ENCODE peak calls at places on chromosomes 5 and 9, in four cellular contexts. One of them, this sample, is unnamed.

GRCh38 chr9:76610009-76610352 is 151.0 kb downstream of the GCNT1 start:
- DNase-seq in GM12878: no peak
- DNase-seq in K562: no peak
- DNase-seq in WTC11: no peak
- DNase-seq in this sample: no peak

GRCh38 chr5:140953234-140953633 is 13.0 kb upstream of the PCDHAC2 start:
- DNase-seq in GM12878: no peak
- DNase-seq in WTC11: no peak
- DNase-seq in K562: no peak
- DNase-seq in this sample: no peak

GRCh38 chr9:134325813-134326753 is at the start of gene RXRA:
- DNase-seq in WTC11: peak; percentile 66
- DNase-seq in GM12878: no peak
- DNase-seq in K562: peak; percentile 91
- DNase-seq in this sample: peak; percentile 97

GRCh38 chr9:127437497-127438264 is 13.5 kb downstream of the ZNF79 start:
- DNase-seq in GM12878: no peak
- DNase-seq in K562: no peak
- DNase-seq in WTC11: no peak
- DNase-seq in this sample: no peak

GRCh38 chr9:19155106-19155999 is 28.1 kb upstream of the PLIN2 start:
- DNase-seq in K562: peak; percentile 8
- DNase-seq in WTC11: no peak
- DNase-seq in GM12878: no peak
- DNase-seq in this sample: no peak

GRCh38 chr5:142306077-142306502 is 18.7 kb downstream of the SPRY4 start:
- DNase-seq in WTC11: no peak
- DNase-seq in K562: no peak
- DNase-seq in GM12878: no peak
- DNase-seq in this sample: no peak

GRCh38 chr9:133708770-133709611 is 29.2 kb downstream of the SARDH start:
- DNase-seq in GM12878: peak; percentile 7
- DNase-seq in K562: peak; percentile 34
- DNase-seq in WTC11: peak; percentile 29
- DNase-seq in this sample: no peak

GRCh38 chr5:87190687-87191086 is 77.0 kb upstream of the RASA1 start:
- DNase-seq in WTC11: no peak
- DNase-seq in GM12878: no peak
- DNase-seq in K562: no peak
- DNase-seq in this sample: no peak

GRCh38 chr9:36903541-36904435 is 130.3 kb downstream of the PAX5 start:
- DNase-seq in WTC11: no peak
- DNase-seq in GM12878: peak; percentile 48
- DNase-seq in K562: peak; percentile 62
- DNase-seq in this sample: peak; percentile 51

GRCh38 chr5:153974131-153974812 is 64.4 kb downstream of the FAM114A2 start:
- DNase-seq in WTC11: peak; percentile 20
- DNase-seq in GM12878: no peak
- DNase-seq in K562: peak; percentile 40
- DNase-seq in this sample: peak; percentile 48

GRCh38 chr5:96854067-96854466 is 22.2 kb upstream of the ERAP2 start:
- DNase-seq in WTC11: no peak
- DNase-seq in K562: no peak
- DNase-seq in GM12878: no peak
- DNase-seq in this sample: no peak

GRCh38 chr9:61673664-61674381 is 484.0 kb downstream of the SPATA31A7 start:
- DNase-seq in WTC11: no peak
- DNase-seq in GM12878: no peak
- DNase-seq in K562: no peak
- DNase-seq in this sample: peak; percentile 36

GRCh38 chr5:163306421-163306820 is 131.0 kb upstream of the CCNG1 start:
- DNase-seq in WTC11: no peak
- DNase-seq in GM12878: no peak
- DNase-seq in K562: peak; percentile 10
- DNase-seq in this sample: peak; percentile 16

GRCh38 chr5:95723632-95724369 is 7.3 kb upstream of the RHOBTB3 start:
- DNase-seq in K562: peak; percentile 39
- DNase-seq in GM12878: no peak
- DNase-seq in WTC11: no peak
- DNase-seq in this sample: peak; percentile 75

GRCh38 chr5:38681024-38681805 is 124.8 kb upstream of the LIFR start:
- DNase-seq in GM12878: no peak
- DNase-seq in K562: no peak
- DNase-seq in WTC11: no peak
- DNase-seq in this sample: no peak

GRCh38 chr5:113122053-113122452 is 145.5 kb downstream of the DCP2 start:
- DNase-seq in GM12878: no peak
- DNase-seq in K562: no peak
- DNase-seq in WTC11: no peak
- DNase-seq in this sample: no peak

GRCh38 chr5:122498163-122498562 is 186.1 kb downstream of the SNCAIP start:
- DNase-seq in K562: no peak
- DNase-seq in WTC11: peak; percentile 63
- DNase-seq in GM12878: no peak
- DNase-seq in this sample: peak; percentile 32

GRCh38 chr9:5425006-5425628 is 12.6 kb downstream of the PLGRKT start:
- DNase-seq in K562: peak; percentile 17
- DNase-seq in GM12878: peak; percentile 30
- DNase-seq in WTC11: no peak
- DNase-seq in this sample: peak; percentile 37

GRCh38 chr5:133682496-133682895 is 70.2 kb upstream of the FSTL4 start:
- DNase-seq in K562: no peak
- DNase-seq in WTC11: no peak
- DNase-seq in GM12878: no peak
- DNase-seq in this sample: no peak

GRCh38 chr5:150846651-150847333 is 471 bp downstream of the IRGM start:
- DNase-seq in K562: peak; percentile 61
- DNase-seq in GM12878: peak; percentile 67
- DNase-seq in WTC11: peak; percentile 34
- DNase-seq in this sample: peak; percentile 80

GRCh38 chr9:126508171-126508591 is 105.5 kb upstream of the LMX1B start:
- DNase-seq in K562: no peak
- DNase-seq in GM12878: no peak
- DNase-seq in WTC11: no peak
- DNase-seq in this sample: no peak

GRCh38 chr5:138874241-138874640 is 894 bp downstream of the LRRTM2 start:
- DNase-seq in WTC11: no peak
- DNase-seq in K562: no peak
- DNase-seq in GM12878: no peak
- DNase-seq in this sample: peak; percentile 39

GRCh38 chr9:124238546-124239140 is 19.1 kb upstream of the NEK6 start:
- DNase-seq in K562: no peak
- DNase-seq in GM12878: no peak
- DNase-seq in WTC11: no peak
- DNase-seq in this sample: no peak

GRCh38 chr9:98795970-98796363 is 388 bp downstream of the ANKS6 start:
- DNase-seq in WTC11: peak; percentile 46
- DNase-seq in GM12878: no peak
- DNase-seq in K562: no peak
- DNase-seq in this sample: no peak

GRCh38 chr5:2669913-2670312 is 81.6 kb downstream of the IRX2 start:
- DNase-seq in WTC11: no peak
- DNase-seq in K562: no peak
- DNase-seq in GM12878: no peak
- DNase-seq in this sample: no peak

GRCh38 chr9:34989946-34990635 is 546 bp downstream of the DNAJB5 start:
- DNase-seq in K562: peak; percentile 53
- DNase-seq in WTC11: peak; percentile 87
- DNase-seq in GM12878: no peak
- DNase-seq in this sample: peak; percentile 86

GRCh38 chr5:179185256-179186091 is 125.3 kb downstream of the ZNF354C start:
- DNase-seq in GM12878: no peak
- DNase-seq in WTC11: no peak
- DNase-seq in K562: no peak
- DNase-seq in this sample: no peak

GRCh38 chr9:20419552-20419951 is 202.7 kb downstream of the MLLT3 start:
- DNase-seq in WTC11: no peak
- DNase-seq in K562: no peak
- DNase-seq in GM12878: no peak
- DNase-seq in this sample: no peak

GRCh38 chr5:31469886-31470285 is 62.0 kb downstream of the DROSHA start:
- DNase-seq in WTC11: no peak
- DNase-seq in GM12878: no peak
- DNase-seq in K562: no peak
- DNase-seq in this sample: no peak
- TF ChIP-seq USF1 in WTC11: no peak
- TF ChIP-seq USF1 in GM12878: no peak
- TF ChIP-seq USF1 in K562: no peak
- TF ChIP-seq USF1 in this sample: no peak

DNA sequence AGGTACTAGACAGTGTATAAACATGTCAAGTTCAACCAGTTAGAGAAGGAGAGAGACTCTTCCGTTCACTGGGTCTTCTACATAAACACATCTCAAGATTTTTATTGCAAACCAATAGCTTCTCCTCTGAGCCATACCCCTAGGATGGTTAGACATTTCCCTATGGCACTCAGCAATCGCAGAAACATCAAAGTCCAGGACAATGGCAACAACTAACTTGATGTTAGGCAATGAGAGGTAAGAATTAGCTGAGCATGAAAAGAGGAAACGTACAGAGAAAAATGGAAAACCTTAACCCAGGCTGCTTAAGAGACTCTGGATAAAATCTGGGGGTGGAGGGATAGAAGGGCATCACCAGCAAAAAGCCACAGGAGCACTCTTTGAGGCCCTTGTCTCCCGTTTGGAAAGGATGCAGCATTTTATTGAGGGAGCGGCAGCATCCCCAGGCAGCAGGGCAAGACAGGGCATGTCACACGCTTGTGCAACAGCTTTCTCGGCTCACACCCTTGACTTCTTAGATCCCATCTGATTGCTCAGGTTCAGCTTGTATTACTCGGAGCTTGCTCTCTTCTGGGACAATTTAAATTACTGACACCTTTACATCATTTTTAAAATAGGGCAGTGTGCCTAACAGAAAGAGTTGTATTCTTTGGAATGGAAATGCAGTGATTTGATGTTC is 8.6 kb upstream of the PSAT1 start:
- DNase-seq in WTC11: no peak
- DNase-seq in GM12878: no peak
- DNase-seq in K562: no peak
- DNase-seq in this sample: no peak
- TF ChIP-seq USF1 in WTC11: no peak
- TF ChIP-seq USF1 in GM12878: no peak
- TF ChIP-seq USF1 in K562: no peak
- TF ChIP-seq USF1 in this sample: no peak

GRCh38 chr5:36643162-36643561 is 36.8 kb downstream of the SLC1A3 start:
- DNase-seq in GM12878: no peak
- DNase-seq in K562: no peak
- DNase-seq in WTC11: no peak
- DNase-seq in this sample: no peak
- TF ChIP-seq USF1 in GM12878: no peak
- TF ChIP-seq USF1 in K562: no peak
- TF ChIP-seq USF1 in WTC11: no peak
- TF ChIP-seq USF1 in this sample: no peak

GRCh38 chr9:89538874-89539273 is 41.0 kb upstream of the SEMA4D start:
- DNase-seq in K562: no peak
- DNase-seq in WTC11: no peak
- DNase-seq in GM12878: no peak
- DNase-seq in this sample: no peak
- TF ChIP-seq USF1 in K562: no peak
- TF ChIP-seq USF1 in WTC11: no peak
- TF ChIP-seq USF1 in GM12878: no peak
- TF ChIP-seq USF1 in this sample: no peak

GRCh38 chr9:136329211-136329627 is 1.9 kb downstream of the GPSM1 start:
- DNase-seq in K562: no peak
- DNase-seq in WTC11: no peak
- DNase-seq in GM12878: no peak
- DNase-seq in this sample: no peak
- TF ChIP-seq USF1 in K562: no peak
- TF ChIP-seq USF1 in WTC11: no peak
- TF ChIP-seq USF1 in GM12878: no peak
- TF ChIP-seq USF1 in this sample: no peak

This sample was measured in SK-N-SH.